ENCODE peak calls at places on chromosomes 13 and 19, in four cellular contexts. Q, N, L and G are unnamed samples.
A peak's percentile ranks its signal among the peaks of the same experiment; 100 is the strongest.

GRCh38 chr13:112183544-112184145 is 116.7 kb downstream of the SOX1 start:
- DNase-seq in Q (no peak), L (no peak), N (no peak), G (no peak)

GRCh38 chr13:73335226-73335625 is 276.4 kb downstream of the KLF5 start:
- DNase-seq in L (no peak), N (no peak), Q (no peak), G (no peak)

GRCh38 chr19:18441804-18442788 is 4.2 kb upstream of the ISYNA1 start:
- DNase-seq in L (no peak), N (no peak), Q (peak; percentile 15), G (no peak)

GRCh38 chr13:27170221-27170520 is 1.4 kb downstream of the USP12 start:
- DNase-seq in Q (no peak), N (no peak), L (no peak), G (no peak)

GRCh38 chr13:41274881-41275280 is 11.5 kb upstream of the MTRF1 start:
- DNase-seq in N (no peak), L (no peak), Q (no peak), G (no peak)

GRCh38 chr13:72565893-72566292 is 161.5 kb downstream of the MZT1 start:
- DNase-seq in L (peak; percentile 27), Q (no peak), N (no peak), G (no peak)

GRCh38 chr19:11736696-11737095 is 2.0 kb downstream of the ZNF823 start:
- DNase-seq in N (no peak), Q (no peak), L (no peak), G (no peak)

GRCh38 chr19:18333680-18334079 is 6.7 kb upstream of the PGPEP1 start:
- DNase-seq in L (no peak), Q (no peak), N (no peak), G (no peak)

GRCh38 chr19:42206871-42207755 is 10.4 kb downstream of the DEDD2 start:
- DNase-seq in Q (no peak), N (no peak), L (no peak), G (no peak)

GRCh38 chr13:49367640-49368431 is 76.0 kb downstream of the CAB39L start:
- DNase-seq in Q (no peak), L (peak; percentile 23), N (no peak), G (no peak)

GRCh38 chr19:4707956-4708650 is 15.5 kb downstream of the DPP9 start:
- DNase-seq in N (no peak), L (no peak), Q (no peak), G (no peak)

GRCh38 chr19:13861392-13861713 is 15.6 kb upstream of the NANOS3 start:
- DNase-seq in Q (no peak), L (no peak), N (no peak), G (no peak)

GRCh38 chr13:111123649-111124048 is 8.5 kb downstream of the ARHGEF7 start:
- DNase-seq in Q (no peak), L (no peak), N (no peak), G (no peak)

GRCh38 chr13:80141114-80141849 is 199.6 kb downstream of the SPRY2 start:
- DNase-seq in L (no peak), N (no peak), Q (no peak), G (no peak)

GRCh38 chr19:2330632-2331284 is 2.3 kb downstream of the SPPL2B start:
- DNase-seq in N (no peak), L (no peak), Q (no peak), G (no peak)

GRCh38 chr19:48547722-48548121 is 4.2 kb upstream of the SULT2B1 start:
- DNase-seq in L (no peak), Q (no peak), N (no peak), G (no peak)